ENCODE peak calls at places on chromosomes 6 and 20, in four cellular contexts. One of them, this sample, is unnamed.

GRCh38 chr6:125073071-125073470 is 80.5 kb upstream of the TPD52L1 start:
- DNase-seq in mesendoderm: no peak
- DNase-seq in H1: no peak
- DNase-seq in IMR-90: no peak
- DNase-seq in this sample: peak; percentile 12

GRCh38 chr6:28315628-28316027 is 20.3 kb downstream of the ZSCAN31 start:
- DNase-seq in IMR-90: peak; percentile 14
- DNase-seq in H1: no peak
- DNase-seq in mesendoderm: no peak
- DNase-seq in this sample: no peak

GRCh38 chr20:53867741-53868351 is 202.5 kb downstream of the BCAS1 start:
- DNase-seq in IMR-90: no peak
- DNase-seq in mesendoderm: no peak
- DNase-seq in H1: no peak
- DNase-seq in this sample: no peak

GRCh38 chr6:36926711-36927110 is 27.8 kb upstream of the PI16 start:
- DNase-seq in IMR-90: no peak
- DNase-seq in mesendoderm: no peak
- DNase-seq in H1: no peak
- DNase-seq in this sample: no peak

GRCh38 chr20:41786158-41786557 is 168.0 kb upstream of the CHD6 start:
- DNase-seq in H1: no peak
- DNase-seq in IMR-90: peak; percentile 56
- DNase-seq in mesendoderm: no peak
- DNase-seq in this sample: no peak

GRCh38 chr6:146550911-146551310 is 7.3 kb downstream of the RAB32 start:
- DNase-seq in mesendoderm: no peak
- DNase-seq in IMR-90: peak; percentile 66
- DNase-seq in H1: no peak
- DNase-seq in this sample: peak; percentile 14

GRCh38 chr20:20360464-20360863 is 7.4 kb upstream of the INSM1 start:
- DNase-seq in mesendoderm: peak; percentile 73
- DNase-seq in IMR-90: peak; percentile 69
- DNase-seq in H1: no peak
- DNase-seq in this sample: peak; percentile 63

GRCh38 chr6:31541059-31541657 is 645 bp downstream of the DDX39B start:
- DNase-seq in H1: no peak
- DNase-seq in IMR-90: peak; percentile 50
- DNase-seq in mesendoderm: peak; percentile 80
- DNase-seq in this sample: peak; percentile 64

GRCh38 chr20:48703107-48703506 is 124.7 kb downstream of the PREX1 start:
- DNase-seq in H1: no peak
- DNase-seq in IMR-90: no peak
- DNase-seq in mesendoderm: no peak
- DNase-seq in this sample: no peak

GRCh38 chr6:148629197-148629909 is 117.5 kb upstream of the UST start:
- DNase-seq in H1: no peak
- DNase-seq in IMR-90: peak; percentile 44
- DNase-seq in mesendoderm: peak; percentile 72
- DNase-seq in this sample: peak; percentile 14

GRCh38 chr6:41257369-41258195 is 28.9 kb downstream of the TREM1 start:
- DNase-seq in mesendoderm: no peak
- DNase-seq in H1: no peak
- DNase-seq in IMR-90: peak; percentile 44
- DNase-seq in this sample: peak; percentile 53

GRCh38 chr6:118786696-118787453 is 107.1 kb upstream of the ASF1A start:
- DNase-seq in mesendoderm: peak; percentile 92
- DNase-seq in H1: no peak
- DNase-seq in IMR-90: no peak
- DNase-seq in this sample: no peak

GRCh38 chr6:30757261-30757935 is 13.1 kb upstream of the IER3 start:
- DNase-seq in mesendoderm: no peak
- DNase-seq in H1: no peak
- DNase-seq in IMR-90: no peak
- DNase-seq in this sample: no peak

GRCh38 chr6:170290306-170291128 is at the start of gene DLL1:
- DNase-seq in IMR-90: peak; percentile 29
- DNase-seq in mesendoderm: peak; percentile 58
- DNase-seq in H1: no peak
- DNase-seq in this sample: peak; percentile 68

GRCh38 chr6:85456782-85457181 is 6.9 kb downstream of the NT5E start:
- DNase-seq in mesendoderm: no peak
- DNase-seq in IMR-90: no peak
- DNase-seq in H1: no peak
- DNase-seq in this sample: no peak

GRCh38 chr6:25277401-25277800 is 1.8 kb upstream of the CARMIL1 start:
- DNase-seq in H1: no peak
- DNase-seq in IMR-90: no peak
- DNase-seq in mesendoderm: no peak
- DNase-seq in this sample: no peak

GRCh38 chr6:139927236-139927635 is 552.8 kb upstream of the CITED2 start:
- DNase-seq in H1: no peak
- DNase-seq in mesendoderm: no peak
- DNase-seq in IMR-90: peak; percentile 93
- DNase-seq in this sample: peak; percentile 64

GRCh38 chr6:147283460-147283859 is 79.2 kb downstream of the STXBP5 start:
- DNase-seq in H1: no peak
- DNase-seq in IMR-90: peak; percentile 73
- DNase-seq in mesendoderm: peak; percentile 6
- DNase-seq in this sample: peak; percentile 20

GRCh38 chr6:150142304-150142656 is 564 bp upstream of the PPP1R14C start:
- DNase-seq in mesendoderm: peak; percentile 19
- DNase-seq in IMR-90: no peak
- DNase-seq in H1: no peak
- DNase-seq in this sample: peak; percentile 5

GRCh38 chr6:111604259-111605099 is 1.2 kb downstream of the TRAF3IP2 start:
- DNase-seq in IMR-90: peak; percentile 80
- DNase-seq in H1: no peak
- DNase-seq in mesendoderm: peak; percentile 70
- DNase-seq in this sample: peak; percentile 86

GRCh38 chr6:31585531-31585930 is 546 bp upstream of the LST1 start:
- DNase-seq in mesendoderm: peak; percentile 70
- DNase-seq in H1: no peak
- DNase-seq in IMR-90: no peak
- DNase-seq in this sample: no peak

GRCh38 chr6:143594647-143595046 is 83.1 kb upstream of the PHACTR2 start:
- DNase-seq in mesendoderm: no peak
- DNase-seq in H1: no peak
- DNase-seq in IMR-90: peak; percentile 85
- DNase-seq in this sample: peak; percentile 33

GRCh38 chr6:27892596-27893058 is 19.6 kb downstream of the OR2B2 start:
- DNase-seq in H1: no peak
- DNase-seq in IMR-90: peak; percentile 27
- DNase-seq in mesendoderm: no peak
- DNase-seq in this sample: no peak

GRCh38 chr20:64279826-64280459 is 24.4 kb downstream of the PCMTD2 start:
- DNase-seq in IMR-90: no peak
- DNase-seq in mesendoderm: no peak
- DNase-seq in H1: no peak
- DNase-seq in this sample: no peak

GRCh38 chr20:19943021-19943659 is 74.0 kb upstream of the NAA20 start:
- DNase-seq in H1: no peak
- DNase-seq in mesendoderm: no peak
- DNase-seq in IMR-90: no peak
- DNase-seq in this sample: no peak

GRCh38 chr20:41560971-41561370 is 57.2 kb downstream of the CHD6 start:
- DNase-seq in mesendoderm: no peak
- DNase-seq in H1: no peak
- DNase-seq in IMR-90: no peak
- DNase-seq in this sample: no peak

GRCh38 chr6:157258878-157259277 is 64.4 kb downstream of the TMEM242 start:
- DNase-seq in H1: no peak
- DNase-seq in IMR-90: no peak
- DNase-seq in mesendoderm: no peak
- DNase-seq in this sample: no peak

GRCh38 chr6:1797801-1798200 is 188.1 kb downstream of the FOXC1 start:
- DNase-seq in H1: no peak
- DNase-seq in IMR-90: peak; percentile 44
- DNase-seq in mesendoderm: no peak
- DNase-seq in this sample: peak; percentile 8

GRCh38 chr6:113995632-113996031 is 24.7 kb upstream of the HDAC2 start:
- DNase-seq in H1: no peak
- DNase-seq in IMR-90: peak; percentile 98
- DNase-seq in mesendoderm: peak; percentile 95
- DNase-seq in this sample: peak; percentile 92

GRCh38 chr6:147322299-147323162 is 118.3 kb downstream of the STXBP5 start:
- DNase-seq in mesendoderm: no peak
- DNase-seq in H1: no peak
- DNase-seq in IMR-90: peak; percentile 73
- DNase-seq in this sample: peak; percentile 13

GRCh38 chr6:143232849-143233248 is 172.2 kb downstream of the AIG1 start:
- DNase-seq in IMR-90: peak; percentile 23
- DNase-seq in mesendoderm: peak; percentile 59
- DNase-seq in H1: no peak
- DNase-seq in this sample: peak; percentile 37

GRCh38 chr6:125804264-125804663 is 13.5 kb downstream of the NCOA7 start:
- DNase-seq in IMR-90: no peak
- DNase-seq in H1: no peak
- DNase-seq in mesendoderm: no peak
- DNase-seq in this sample: no peak

GRCh38 chr6:31178143-31179041 is 7.9 kb upstream of the POU5F1 start:
- DNase-seq in IMR-90: no peak
- DNase-seq in mesendoderm: no peak
- DNase-seq in H1: no peak
- DNase-seq in this sample: no peak

GRCh38 chr6:108123516-108123929 is 42.3 kb upstream of the NR2E1 start:
- DNase-seq in IMR-90: no peak
- DNase-seq in H1: no peak
- DNase-seq in mesendoderm: peak; percentile 40
- DNase-seq in this sample: no peak

GRCh38 chr6:69705954-69706353 is 90.9 kb downstream of the LMBRD1 start:
- DNase-seq in H1: no peak
- DNase-seq in mesendoderm: peak; percentile 23
- DNase-seq in IMR-90: no peak
- DNase-seq in this sample: no peak

GRCh38 chr20:22561965-22562581 is 22.3 kb downstream of the FOXA2 start:
- DNase-seq in H1: no peak
- DNase-seq in IMR-90: no peak
- DNase-seq in mesendoderm: no peak
- DNase-seq in this sample: no peak

GRCh38 chr6:148431413-148431812 is 88.8 kb downstream of the SASH1 start:
- DNase-seq in mesendoderm: no peak
- DNase-seq in H1: no peak
- DNase-seq in IMR-90: no peak
- DNase-seq in this sample: no peak

GRCh38 chr20:10863337-10864060 is 189.7 kb upstream of the JAG1 start:
- DNase-seq in mesendoderm: peak; percentile 29
- DNase-seq in H1: no peak
- DNase-seq in IMR-90: peak; percentile 90
- DNase-seq in this sample: peak; percentile 50

DNA sequence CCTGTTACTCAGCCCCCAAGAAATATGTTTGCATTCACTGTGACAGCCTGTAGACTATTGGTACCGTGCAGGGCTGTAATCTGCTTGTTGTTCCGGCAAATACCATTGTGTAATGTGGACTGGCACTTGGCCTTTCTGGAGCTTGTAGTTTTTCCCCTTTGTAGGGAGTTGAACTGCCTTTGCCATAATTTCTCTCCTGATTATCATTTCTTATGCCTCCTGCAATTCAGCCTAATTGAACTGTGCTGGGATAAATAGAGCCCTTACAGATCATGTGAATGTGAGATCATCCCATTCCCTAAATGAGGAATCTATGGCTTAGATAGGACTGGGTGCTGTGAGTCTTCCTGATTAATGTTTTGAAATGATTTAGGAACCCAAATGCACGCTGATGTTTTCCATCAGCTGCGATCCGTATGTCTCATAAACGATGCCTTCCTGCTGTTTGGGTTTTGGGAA is 185.1 kb downstream of the JARID2 start:
- DNase-seq in IMR-90: no peak
- DNase-seq in H1: no peak
- DNase-seq in mesendoderm: no peak
- DNase-seq in this sample: peak; percentile 52
- H2AK5ac ChIP-seq in IMR-90: peak overlapping the region; percentile 1
- H2AK5ac ChIP-seq in H1: no peak overlapping the region
- H2AK5ac ChIP-seq in mesendoderm: peak overlapping the region; percentile 25
- H2AK5ac ChIP-seq in this sample: no peak overlapping the region

DNA sequence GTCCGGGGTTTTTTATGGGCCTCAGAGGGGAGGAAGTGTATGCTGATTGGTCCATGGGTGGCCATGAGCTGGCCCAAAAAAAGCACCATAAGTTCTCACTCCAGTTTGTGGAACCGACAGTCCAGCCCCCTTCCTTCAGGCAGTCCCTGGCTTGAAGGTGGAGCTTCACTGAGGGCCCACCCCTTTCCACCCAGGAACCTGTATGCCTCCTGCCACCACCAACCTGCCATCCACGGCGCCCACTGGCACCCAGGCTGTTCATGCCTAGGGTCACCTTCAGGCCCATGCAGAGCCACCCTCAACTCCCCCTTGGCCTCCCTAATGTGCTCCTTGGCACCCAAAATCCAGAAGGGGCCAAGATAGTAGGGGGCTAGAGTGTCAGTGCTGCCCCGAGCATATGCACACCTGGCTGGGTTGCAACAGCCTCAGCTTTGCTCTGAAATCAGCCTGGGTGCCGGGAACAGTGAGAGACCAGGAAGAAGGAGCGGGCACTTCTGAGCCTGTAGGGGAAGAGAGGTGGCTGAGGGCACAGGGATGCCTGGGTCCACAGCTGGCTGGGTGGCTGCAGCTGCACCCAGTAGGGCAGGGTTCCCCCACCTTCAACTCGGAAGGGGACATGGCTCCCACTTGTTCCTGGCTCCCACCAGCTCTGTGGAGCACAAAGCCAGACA is 292.4 kb downstream of the ARHGAP18 start:
- DNase-seq in mesendoderm: no peak
- DNase-seq in H1: no peak
- DNase-seq in IMR-90: no peak
- DNase-seq in this sample: no peak
- H2AK5ac ChIP-seq in mesendoderm: no peak overlapping the region
- H2AK5ac ChIP-seq in H1: no peak overlapping the region
- H2AK5ac ChIP-seq in IMR-90: no peak overlapping the region
- H2AK5ac ChIP-seq in this sample: no peak overlapping the region

GRCh38 chr20:49990310-49990720 is 7.5 kb downstream of the SNAI1 start:
- DNase-seq in H1: no peak
- DNase-seq in IMR-90: no peak
- DNase-seq in mesendoderm: peak; percentile 81
- DNase-seq in this sample: peak; percentile 56

GRCh38 chr20:49986049-49986448 is 3.3 kb downstream of the SNAI1 start:
- DNase-seq in H1: no peak
- DNase-seq in mesendoderm: no peak
- DNase-seq in IMR-90: no peak
- DNase-seq in this sample: no peak

GRCh38 chr20:49987868-49988690 is 5.3 kb downstream of the SNAI1 start:
- DNase-seq in H1: no peak
- DNase-seq in mesendoderm: no peak
- DNase-seq in IMR-90: peak; percentile 50
- DNase-seq in this sample: peak; percentile 55

GRCh38 chr20:49987015-49987867 is 4.5 kb downstream of the SNAI1 start:
- DNase-seq in IMR-90: peak; percentile 50
- DNase-seq in mesendoderm: peak; percentile 57
- DNase-seq in H1: no peak
- DNase-seq in this sample: no peak

GRCh38 chr20:49989234-49990065 is 6.7 kb downstream of the SNAI1 start:
- DNase-seq in H1: no peak
- DNase-seq in mesendoderm: peak; percentile 92
- DNase-seq in IMR-90: peak; percentile 87
- DNase-seq in this sample: peak; percentile 91
- H2AK5ac ChIP-seq in H1: peak overlapping the region; percentile 90
- H2AK5ac ChIP-seq in mesendoderm: peak overlapping the region; percentile 56
- H2AK5ac ChIP-seq in IMR-90: peak overlapping the region; percentile 98
- H2AK5ac ChIP-seq in this sample: peak overlapping the region; percentile 49

GRCh38 chr20:706366-706885 is 30.8 kb upstream of the SCRT2 start:
- DNase-seq in mesendoderm: no peak
- DNase-seq in H1: no peak
- DNase-seq in IMR-90: no peak
- DNase-seq in this sample: no peak
- H2AK5ac ChIP-seq in mesendoderm: no peak overlapping the region
- H2AK5ac ChIP-seq in H1: no peak overlapping the region
- H2AK5ac ChIP-seq in IMR-90: no peak overlapping the region
- H2AK5ac ChIP-seq in this sample: no peak overlapping the region

This sample was measured in mesenchymal stem cell.